ENCODE peak calls at places on chromosomes 12 and 14, in eight cellular contexts. I is right lobe of liver, F is upper lobe of right lung, C is RWPE2, K is fibroblast of lung, T is body of pancreas, L is aorta, P is GM06990. E is an unnamed sample.

GRCh38 chr14:50647753-50648152 is 20.4 kb downstream of the SAV1 start:
- DNase-seq in K (no peak), I (no peak), L (no peak), C (no peak), P (no peak), F (no peak), T (no peak), E (no peak)

GRCh38 chr14:24513009-24513408 is 4.9 kb upstream of the CMA1 start:
- DNase-seq in K (no peak), L (no peak), P (no peak), I (no peak), T (no peak), C (no peak), F (no peak), E (no peak)

GRCh38 chr12:128810182-128811127 is 13.3 kb downstream of the SLC15A4 start:
- DNase-seq in C (no peak), P (peak; percentile 76), T (no peak), F (no peak), I (no peak), L (peak; percentile 79), K (peak; percentile 22), E (peak; percentile 65)

GRCh38 chr14:82710257-82710841 is 1176.7 kb upstream of the SEL1L start:
- DNase-seq in F (peak; percentile 67), L (peak; percentile 78), C (no peak), P (no peak), I (peak; percentile 61), T (peak; percentile 70), K (peak; percentile 12), E (peak; percentile 32)

GRCh38 chr14:102580552-102581110 is 11.8 kb upstream of the RCOR1 start:
- DNase-seq in P (no peak), C (no peak), K (no peak), I (no peak), T (no peak), L (no peak), F (no peak), E (no peak)

GRCh38 chr12:56256326-56256960 is 1.7 kb downstream of the ANKRD52 start:
- DNase-seq in C (no peak), P (no peak), K (peak; percentile 59), L (peak; percentile 83), T (no peak), I (peak; percentile 16), F (no peak), E (no peak)

GRCh38 chr12:100267603-100268281 is 765 bp downstream of the SCYL2 start:
- DNase-seq in T (no peak), C (no peak), L (no peak), F (no peak), K (peak; percentile 58), P (no peak), I (no peak), E (no peak)

GRCh38 chr12:17108877-17109520 is 503.0 kb upstream of the LMO3 start:
- DNase-seq in T (no peak), I (no peak), K (peak; percentile 40), L (no peak), F (no peak), P (no peak), C (no peak), E (no peak)

GRCh38 chr12:93569656-93570551 is 2.6 kb upstream of the SOCS2 start:
- DNase-seq in T (peak; percentile 88), P (peak; percentile 63), I (peak; percentile 89), L (peak; percentile 96), K (peak; percentile 76), F (peak; percentile 93), C (peak; percentile 83), E (peak; percentile 90)

GRCh38 chr12:148676-149416 is 65.1 kb downstream of the SLC6A12 start:
- DNase-seq in L (no peak), P (no peak), C (no peak), T (no peak), F (no peak), K (no peak), I (no peak), E (no peak)

GRCh38 chr12:89706551-89707348 is 1.9 kb downstream of the ATP2B1 start:
- DNase-seq in I (peak; percentile 46), T (no peak), F (peak; percentile 61), P (peak; percentile 30), L (no peak), C (no peak), K (peak; percentile 26), E (peak; percentile 15)

GRCh38 chr12:93539821-93540220 is 32.7 kb upstream of the SOCS2 start:
- DNase-seq in C (no peak), F (no peak), K (no peak), I (no peak), P (no peak), T (no peak), L (no peak), E (no peak)

GRCh38 chr14:34103176-34103575 is 152.3 kb upstream of the EGLN3 start:
- DNase-seq in F (no peak), P (no peak), T (no peak), L (no peak), K (peak; percentile 31), C (no peak), I (no peak), E (no peak)

GRCh38 chr14:96261053-96261452 is 5.0 kb downstream of the BDKRB1 start:
- DNase-seq in C (peak; percentile 16), L (no peak), T (no peak), P (no peak), K (no peak), I (no peak), F (no peak), E (no peak)

GRCh38 chr12:25382311-25383106 is 131.8 kb upstream of the KRAS start:
- DNase-seq in P (no peak), I (no peak), T (no peak), C (no peak), L (no peak), F (no peak), K (no peak), E (no peak)

GRCh38 chr14:92441751-92442477 is 71.7 kb upstream of the RIN3 start:
- DNase-seq in T (no peak), C (no peak), K (no peak), L (peak; percentile 40), F (no peak), I (no peak), P (no peak), E (no peak)

GRCh38 chr14:92440345-92441003 is 73.1 kb upstream of the RIN3 start:
- DNase-seq in K (no peak), L (no peak), T (no peak), I (no peak), F (no peak), P (no peak), C (no peak), E (no peak)

GRCh38 chr14:92443167-92443566 is 70.4 kb upstream of the RIN3 start:
- DNase-seq in I (no peak), P (no peak), T (no peak), L (peak; percentile 59), K (no peak), C (no peak), F (no peak), E (no peak)

GRCh38 chr14:92447416-92448197 is 66.0 kb upstream of the RIN3 start:
- DNase-seq in P (no peak), C (no peak), L (no peak), I (no peak), K (no peak), T (no peak), F (no peak), E (no peak)

DNA sequence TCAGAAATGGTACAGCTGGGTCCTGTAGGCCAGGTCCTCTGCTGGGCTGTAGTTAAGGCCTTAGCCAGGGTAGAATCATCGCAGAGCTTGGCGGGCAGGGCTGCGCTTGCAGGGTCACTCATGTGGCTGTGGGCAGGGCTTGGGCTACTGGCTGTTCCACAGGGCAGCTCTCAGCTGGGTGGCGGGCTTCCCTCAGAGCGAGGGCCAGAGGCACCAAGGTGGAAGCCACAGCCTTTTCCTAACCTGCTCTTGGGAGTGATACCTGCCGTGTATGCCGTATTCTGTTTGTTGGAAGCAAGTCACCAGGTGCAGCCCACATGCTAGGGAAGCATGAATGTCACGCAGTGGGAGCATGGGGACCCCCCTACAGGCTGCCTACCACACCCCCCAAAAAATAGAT is 69.8 kb upstream of the RIN3 start:
- DNase-seq in K (no peak), F (no peak), L (peak; percentile 73), T (no peak), C (no peak), P (no peak), I (no peak), E (no peak)
- H3K4me3 ChIP-seq in K (no peak overlapping the region), F (no peak overlapping the region), L (no peak overlapping the region), T (no peak overlapping the region), C (no peak overlapping the region), P (no peak overlapping the region), I (no peak overlapping the region), E (no peak overlapping the region)

GRCh38 chr14:58656671-58657411 is 19.1 kb downstream of the DACT1 start:
- DNase-seq in T (no peak), K (no peak), I (no peak), F (no peak), L (no peak), C (no peak), P (no peak), E (no peak)
- H3K27me3 ChIP-seq in T (no peaks in the 10 kb centered on the region), K (no peaks in the 10 kb centered on the region), I (no peaks in the 10 kb centered on the region), F (no peaks in the 10 kb centered on the region), L (no peaks in the 10 kb centered on the region), C (no peaks in the 10 kb centered on the region), P (no peaks in the 10 kb centered on the region), E (no peaks in the 10 kb centered on the region)

DNA sequence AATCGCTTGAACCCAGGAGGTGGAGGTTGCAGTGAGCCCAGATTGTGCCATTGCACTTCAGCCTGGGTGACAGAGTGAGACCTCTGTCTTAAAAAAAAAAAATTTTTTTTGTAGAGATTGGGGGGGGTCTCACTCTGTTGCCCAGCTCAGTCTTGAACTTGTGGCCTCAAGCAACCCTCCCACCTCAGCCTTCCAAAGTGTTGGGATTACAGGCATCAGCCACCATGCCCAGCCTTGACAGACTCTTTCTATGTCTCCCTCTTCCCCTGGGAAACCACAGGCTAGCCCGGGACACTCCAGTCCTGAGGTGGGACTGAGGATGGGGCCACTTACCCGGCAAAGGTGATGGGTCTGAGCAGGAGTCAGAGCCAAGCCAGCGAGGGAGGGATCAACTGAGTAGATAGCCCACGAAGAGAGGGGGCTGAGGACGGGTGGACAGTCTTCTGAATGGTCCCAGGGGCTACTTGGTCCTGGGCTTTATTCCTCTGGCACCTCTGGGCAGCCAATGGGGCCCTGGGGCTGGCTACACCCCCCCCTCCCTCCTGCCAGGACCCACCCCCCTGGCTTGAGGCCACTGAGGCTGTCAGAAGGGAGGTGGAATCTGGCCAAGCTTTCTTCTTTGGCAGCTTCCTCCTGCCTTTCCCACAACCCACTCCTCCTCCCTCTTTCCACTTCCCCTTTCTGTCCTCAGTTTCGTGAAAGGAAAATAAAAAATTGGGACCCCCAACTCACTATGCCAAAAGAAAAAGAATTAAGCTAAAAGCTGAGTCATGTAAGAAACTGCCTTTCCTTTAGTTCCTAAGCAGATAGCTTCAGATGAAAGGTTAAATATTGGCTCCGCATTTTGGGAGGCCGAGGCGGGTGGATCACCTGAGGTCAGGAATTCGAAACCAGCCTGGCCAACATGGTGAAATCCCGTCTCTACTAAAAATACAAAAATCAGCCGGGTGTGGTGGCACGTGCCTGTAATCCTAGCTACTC is at the start of gene SDS:
- DNase-seq in F (no peak), C (no peak), K (peak; percentile 66), T (peak; percentile 61), P (no peak), I (peak; percentile 93), L (no peak), E (peak; percentile 73)
- H3K4me3 ChIP-seq in F (peak within 1 kb of the TSS; percentile 2), C (no peak within 1 kb of the TSS), K (no peak within 1 kb of the TSS), T (no peak within 1 kb of the TSS), P (no peak within 1 kb of the TSS), I (peak within 1 kb of the TSS; percentile 63), L (no peak within 1 kb of the TSS), E (peak within 1 kb of the TSS; percentile 24)

DNA sequence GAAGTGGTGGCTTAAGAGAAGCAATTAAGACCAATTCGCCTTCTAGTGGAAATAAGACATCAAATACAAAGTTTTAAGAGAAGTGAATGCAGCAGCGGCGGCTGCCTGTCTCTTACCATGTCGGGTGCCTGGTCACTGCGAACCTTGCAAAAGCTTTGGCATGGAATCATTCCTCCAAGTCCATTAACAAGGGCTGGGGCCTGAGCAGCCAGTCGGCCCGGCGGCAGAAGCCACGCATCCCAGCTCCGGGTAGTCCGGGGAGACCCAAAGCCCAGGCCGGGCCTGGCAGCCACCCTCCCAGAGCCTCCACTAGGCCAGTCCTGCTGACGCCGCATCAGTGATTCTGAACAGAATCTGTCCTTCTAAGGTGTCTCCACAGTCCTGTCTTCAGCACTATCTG is 321.0 kb downstream of the TMEM121 start:
- DNase-seq in L (peak; percentile 67), T (peak; percentile 4), K (no peak), P (no peak), F (no peak), I (no peak), C (no peak), E (no peak)
- H3K27me3 ChIP-seq in L (no peaks in the 10 kb centered on the region), T (no peaks in the 10 kb centered on the region), K (no peaks in the 10 kb centered on the region), P (no peaks in the 10 kb centered on the region), F (no peaks in the 10 kb centered on the region), I (no peaks in the 10 kb centered on the region), C (no peaks in the 10 kb centered on the region), E (peaks cover 8% of the 10 kb centered on the region)

E was measured in heart left ventricle.